ENCODE peak calls at places on chromosomes 6 and 20, in seven cellular contexts. R, V, Q, B, A, O and Z are unnamed samples.

GRCh38 chr20:61719691-61720347 is 345.9 kb downstream of the TAF4 start:
- DNase-seq in R (peak; percentile 2), V (no peak), Q (no peak), B (no peak), A (no peak), O (no peak), Z (no peak)

GRCh38 chr6:150126641-150127291 is 16.1 kb upstream of the PPP1R14C start:
- DNase-seq in R (no peak), V (no peak), Q (no peak), B (no peak), A (no peak), O (no peak), Z (no peak)

GRCh38 chr6:40672118-40672517 is 85.0 kb upstream of the LRFN2 start:
- DNase-seq in R (no peak), V (no peak), Q (no peak), B (no peak), A (no peak), O (no peak), Z (peak; percentile 65)

GRCh38 chr6:53492860-53493634 is 51.9 kb downstream of the GCLC start:
- DNase-seq in R (no peak), V (no peak), Q (no peak), B (peak; percentile 72), A (peak; percentile 78), O (no peak), Z (peak; percentile 48)

GRCh38 chr6:75149253-75149652 is 56.6 kb downstream of the COL12A1 start:
- DNase-seq in R (no peak), V (no peak), Q (no peak), B (peak; percentile 54), A (no peak), O (no peak), Z (no peak)

GRCh38 chr20:61055130-61055529 is 196.9 kb upstream of the CDH4 start:
- DNase-seq in R (no peak), V (no peak), Q (no peak), B (no peak), A (no peak), O (no peak), Z (no peak)

GRCh38 chr20:63270606-63271325 is 1.8 kb upstream of the ARFGAP1 start:
- DNase-seq in R (no peak), V (no peak), Q (no peak), B (no peak), A (no peak), O (no peak), Z (no peak)

GRCh38 chr20:1209447-1210387 is 6.5 kb downstream of the C20orf202 start:
- DNase-seq in R (no peak), V (no peak), Q (no peak), B (no peak), A (no peak), O (no peak), Z (no peak)

GRCh38 chr6:140012146-140012545 is 637.7 kb upstream of the CITED2 start:
- DNase-seq in R (no peak), V (no peak), Q (no peak), B (no peak), A (no peak), O (no peak), Z (no peak)

GRCh38 chr6:157632821-157633220 is 190.2 kb upstream of the SNX9 start:
- DNase-seq in R (no peak), V (no peak), Q (no peak), B (peak; percentile 56), A (no peak), O (no peak), Z (no peak)
- H3K27ac ChIP-seq in R (no peak overlapping the region), V (no peak overlapping the region), Q (no peak overlapping the region), B (no peak overlapping the region), A (no peak overlapping the region), O (no peak overlapping the region), Z (no peak overlapping the region)

DNA sequence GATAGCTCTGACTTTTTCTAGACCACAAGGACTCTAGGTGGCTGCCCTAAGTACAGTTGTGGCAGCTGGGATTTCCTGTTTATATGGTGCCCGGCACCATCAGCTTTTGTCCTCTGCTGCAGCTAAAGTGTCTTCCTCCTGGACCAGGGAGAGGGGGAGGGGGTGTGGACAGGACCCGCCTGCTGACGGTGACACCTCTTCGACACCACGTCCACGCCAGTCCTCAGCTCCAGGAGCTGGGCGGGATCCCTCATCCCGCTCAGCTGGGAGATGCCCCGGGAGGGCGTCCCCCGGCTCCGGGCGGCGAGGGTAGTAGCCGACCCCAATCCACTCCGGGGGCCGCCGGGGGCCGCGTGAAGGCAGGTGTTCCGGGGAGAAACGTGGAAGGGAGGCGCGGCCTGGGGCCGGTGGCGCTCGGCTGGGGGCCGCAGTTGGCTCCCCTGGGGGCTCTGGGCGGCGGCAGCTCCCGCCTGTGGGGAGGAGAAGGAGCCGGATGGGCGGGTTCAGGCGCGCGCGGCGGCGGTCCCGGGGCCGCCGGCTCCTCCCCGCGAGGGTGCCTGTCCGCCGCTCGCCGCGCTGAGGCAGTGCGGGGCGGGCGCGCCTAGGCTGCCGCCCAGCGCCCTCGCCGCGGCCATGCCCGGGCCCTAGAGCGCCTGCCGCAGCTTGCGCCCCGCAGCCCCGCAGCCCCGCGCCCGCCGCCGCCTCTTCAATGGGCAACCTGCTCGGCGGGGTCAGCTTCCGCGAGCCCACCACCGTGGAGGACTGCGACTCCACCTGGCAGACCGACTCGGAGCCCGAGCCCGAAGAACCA is at the start of gene OGFRL1:
- DNase-seq in R (peak; percentile 36), V (no peak), Q (peak; percentile 72), B (peak; percentile 81), A (peak; percentile 92), O (peak; percentile 75), Z (peak; percentile 89)
- H3K4me3 ChIP-seq in R (peak within 1 kb of the TSS; percentile 70), V (peak within 1 kb of the TSS; percentile 81), Q (peak within 1 kb of the TSS; percentile 69), B (peak within 1 kb of the TSS; percentile 62), A (peak within 1 kb of the TSS; percentile 71), O (peak within 1 kb of the TSS; percentile 63), Z (peak within 1 kb of the TSS; percentile 82)

DNA sequence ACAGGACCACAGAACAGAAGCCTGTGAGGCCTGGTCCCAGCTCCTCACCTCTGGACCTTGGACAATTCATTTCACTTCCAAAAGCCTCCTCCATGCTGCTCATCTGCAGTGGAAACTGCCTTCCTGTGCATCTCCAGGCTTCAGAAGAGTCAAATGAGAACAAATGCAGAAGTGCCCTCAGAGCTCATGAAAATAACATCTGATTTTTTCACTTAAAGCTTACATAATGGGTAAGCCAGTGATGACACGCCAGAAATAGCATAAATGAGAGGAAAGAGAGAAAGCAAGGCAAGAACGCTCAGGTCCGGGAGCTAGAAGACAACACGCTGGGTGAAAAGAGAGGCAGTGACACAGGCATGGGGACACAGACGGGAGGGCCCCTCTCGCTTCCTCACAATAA is 7.9 kb downstream of the CNKSR3 start:
- DNase-seq in R (no peak), V (no peak), Q (no peak), B (no peak), A (no peak), O (no peak), Z (no peak)
- H3K27me3 ChIP-seq in R (no peaks in the 10 kb centered on the region), V (no peaks in the 10 kb centered on the region), Q (no peaks in the 10 kb centered on the region), B (no peaks in the 10 kb centered on the region), A (no peaks in the 10 kb centered on the region), O (no peaks in the 10 kb centered on the region), Z (no peaks in the 10 kb centered on the region)

DNA sequence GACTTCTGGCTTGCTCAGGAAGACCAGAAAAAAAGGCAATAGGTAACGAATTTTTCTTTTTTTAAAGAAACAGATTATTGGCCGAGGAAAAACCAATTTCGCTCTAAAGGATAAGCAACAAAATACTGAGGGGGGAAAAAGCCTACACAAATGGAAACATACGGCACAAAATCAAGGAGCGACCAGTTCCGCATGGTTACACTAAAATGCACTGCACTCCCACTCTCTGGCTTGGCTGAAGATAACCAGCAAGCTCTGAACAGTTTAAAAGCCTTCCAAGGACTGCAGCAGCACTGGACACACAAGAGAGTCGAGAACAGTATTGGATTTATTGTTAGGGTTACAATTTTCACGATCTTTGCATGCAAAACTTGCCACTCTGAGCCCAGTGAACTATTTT is 881 bp upstream of the MAP7 start:
- DNase-seq in R (no peak), V (no peak), Q (no peak), B (peak; percentile 10), A (no peak), O (no peak), Z (no peak)
- H3K27ac ChIP-seq in R (no peak overlapping the region), V (no peak overlapping the region), Q (no peak overlapping the region), B (no peak overlapping the region), A (no peak overlapping the region), O (no peak overlapping the region), Z (no peak overlapping the region)

GRCh38 chr20:35079472-35080347 is 12.9 kb downstream of the TRPC4AP start:
- DNase-seq in R (no peak), V (no peak), Q (no peak), B (no peak), A (no peak), O (no peak), Z (no peak)
- H3K4me3 ChIP-seq in R (no peak overlapping the region), V (no peak overlapping the region), Q (no peak overlapping the region), B (no peak overlapping the region), A (no peak overlapping the region), O (no peak overlapping the region), Z (no peak overlapping the region)